ENCODE peak calls at places on chromosomes 4 and X, in four cellular contexts. R is mesothelial cell of epicardium, N is OCI-LY7, L is mesendoderm. P is an unnamed sample.

GRCh38 chr4:38519671-38520070 is 144.3 kb upstream of the KLF3 start:
- DNase-seq in L (no peak), N (no peak), R (no peak), P (no peak)

GRCh38 chr4:15805583-15806517 is 27.7 kb downstream of the CD38 start:
- DNase-seq in L (peak), R (no peak), N (peak), P (no peak)

GRCh38 chr4:54100607-54101189 is 735 bp downstream of the GSX2 start:
- DNase-seq in N (no peak), L (no peak), R (no peak), P (no peak)

GRCh38 chrX:68997911-68998310 is 167.3 kb downstream of the PJA1 start:
- DNase-seq in N (no peak), R (no peak), L (no peak), P (peak)

GRCh38 chr4:20292739-20293138 is 41.0 kb downstream of the SLIT2 start:
- DNase-seq in N (no peak), R (no peak), L (no peak), P (no peak)

GRCh38 chr4:14446311-14446710 is 556.0 kb upstream of the CPEB2 start:
- DNase-seq in L (no peak), N (no peak), R (no peak), P (no peak)

GRCh38 chr4:16820304-16820703 is 78.1 kb downstream of the LDB2 start:
- DNase-seq in L (peak), N (no peak), R (no peak), P (no peak)

GRCh38 chr4:77579406-77580076 is 26.1 kb upstream of the CXCL13 start:
- DNase-seq in R (no peak), L (no peak), N (no peak), P (no peak)

GRCh38 chr4:94036964-94037363 is 170.7 kb upstream of the SMARCAD1 start:
- DNase-seq in L (peak), R (no peak), N (no peak), P (no peak)

GRCh38 chr4:38673109-38673978 is 9.3 kb downstream of the KLF3 start:
- DNase-seq in N (no peak), R (no peak), L (no peak), P (no peak)

GRCh38 chr4:88244821-88245579 is 39.4 kb downstream of the PPM1K start:
- DNase-seq in L (no peak), R (no peak), N (peak), P (no peak)

GRCh38 chrX:145821291-145821897 is 3.8 kb downstream of the SLITRK2 start:
- DNase-seq in R (no peak), N (no peak), L (peak), P (no peak)

GRCh38 chr4:167196386-167196785 is 37.9 kb downstream of the SPOCK3 start:
- DNase-seq in R (no peak), N (no peak), L (no peak), P (no peak)

GRCh38 chr4:68369474-68369805 is 19.6 kb upstream of the YTHDC1 start:
- DNase-seq in L (peak), N (no peak), R (no peak), P (no peak)

GRCh38 chr4:87490664-87491369 is 38.4 kb downstream of the SPARCL1 start:
- DNase-seq in N (no peak), L (no peak), R (no peak), P (no peak)

GRCh38 chr4:11698846-11699590 is 270.3 kb upstream of the HS3ST1 start:
- DNase-seq in N (no peak), L (peak), R (no peak), P (no peak)

GRCh38 chrX:11296051-11296450 is 2.8 kb downstream of the AMELX start:
- DNase-seq in R (no peak), L (no peak), N (no peak), P (no peak)

GRCh38 chrX:118548831-118549230 is 53.2 kb downstream of the DOCK11 start:
- DNase-seq in R (no peak), L (no peak), N (no peak), P (no peak)

GRCh38 chr4:45539142-45539814 is 584.6 kb downstream of the GABRG1 start:
- DNase-seq in L (no peak), N (no peak), R (no peak), P (no peak)

GRCh38 chr4:164396439-164396838 is 357.5 kb upstream of the SMIM31 start:
- DNase-seq in R (no peak), N (no peak), L (peak), P (no peak)

GRCh38 chr4:94913316-94913715 is 155.6 kb downstream of the BMPR1B start:
- DNase-seq in R (no peak), N (no peak), L (peak), P (no peak)

GRCh38 chr4:107693132-107693531 is 26.9 kb downstream of the PAPSS1 start:
- DNase-seq in N (no peak), R (no peak), L (no peak), P (no peak)

GRCh38 chr4:21195682-21196081 is 495.4 kb downstream of the PACRGL start:
- DNase-seq in L (peak), R (no peak), N (no peak), P (no peak)

GRCh38 chr4:26140150-26140898 is 180.5 kb upstream of the RBPJ start:
- DNase-seq in L (peak), N (no peak), R (no peak), P (no peak)

GRCh38 chr4:31045151-31045550 is 325.0 kb downstream of the PCDH7 start:
- DNase-seq in N (no peak), R (no peak), L (no peak), P (no peak)

GRCh38 chr4:5824635-5825034 is 68.3 kb downstream of the CRMP1 start:
- DNase-seq in L (peak), R (no peak), N (peak), P (no peak)

GRCh38 chr4:97923096-97923495 is 220.2 kb downstream of the STPG2 start:
- DNase-seq in R (no peak), L (no peak), N (no peak), P (no peak)

GRCh38 chr4:48483006-48483776 is at the start of gene SLC10A4:
- DNase-seq in R (peak), L (peak), N (no peak), P (peak)

GRCh38 chr4:7823416-7823824 is 116.2 kb downstream of the AFAP1 start:
- DNase-seq in R (no peak), L (no peak), N (no peak), P (no peak)

GRCh38 chr4:110085131-110085530 is 113.3 kb downstream of the ELOVL6 start:
- DNase-seq in L (no peak), N (peak), R (no peak), P (no peak)

GRCh38 chr4:133190098-133190497 is 41.0 kb downstream of the PCDH10 start:
- DNase-seq in N (no peak), R (no peak), L (no peak), P (no peak)

GRCh38 chr4:82360298-82361177 is 13.3 kb downstream of the HNRNPD start:
- DNase-seq in R (no peak), L (peak), N (peak), P (no peak)

GRCh38 chr4:121950680-121951569 is 935 bp downstream of the TRPC3 start:
- DNase-seq in L (peak), R (peak), N (no peak), P (peak)

P was measured in progenitor cell of endocrine pancreas.